ENCODE peak calls at places on chromosomes 3 and 15, in six cellular contexts. K, C, O, N, T and G are unnamed samples.

GRCh38 chr3:141979050-141979671 is 102.7 kb downstream of the ATP1B3 start:
- DNase-seq in O (no peak), N (no peak), T (peak), C (no peak), K (no peak), G (no peak)

GRCh38 chr3:196162679-196163078 is 48.5 kb downstream of the ZDHHC19 start:
- DNase-seq in C (no peak), K (no peak), N (no peak), O (no peak), T (no peak), G (peak)

GRCh38 chr3:175431396-175431795 is 572.3 kb downstream of the NAALADL2 start:
- DNase-seq in O (peak), C (no peak), T (no peak), N (no peak), K (no peak), G (no peak)

GRCh38 chr3:72065872-72066641 is 281.1 kb upstream of the PROK2 start:
- DNase-seq in K (no peak), N (no peak), C (no peak), T (no peak), O (no peak), G (no peak)

GRCh38 chr15:90482124-90483011 is 47.4 kb upstream of the CRTC3 start:
- DNase-seq in K (no peak), N (no peak), T (peak), C (no peak), O (peak), G (peak)

GRCh38 chr3:4826237-4827100 is 152.8 kb upstream of the BHLHE40 start:
- DNase-seq in K (peak), O (peak), C (no peak), T (peak), N (no peak), G (peak)

GRCh38 chr3:50333744-50334328 is 5.8 kb upstream of the TUSC2 start:
- DNase-seq in K (peak), O (no peak), N (no peak), C (no peak), T (peak), G (no peak)

GRCh38 chr15:76380249-76380648 is 43.7 kb downstream of the ISL2 start:
- DNase-seq in T (peak), C (no peak), K (no peak), N (no peak), O (no peak), G (no peak)

GRCh38 chr3:58952128-58952917 is 97.5 kb downstream of the CFAP20DC start:
- DNase-seq in K (no peak), T (no peak), C (peak), N (no peak), O (no peak), G (no peak)

GRCh38 chr3:124498891-124499290 is 231.4 kb upstream of the UMPS start:
- DNase-seq in T (no peak), C (no peak), K (no peak), N (no peak), O (no peak), G (no peak)

GRCh38 chr3:130709671-130710070 is 37.0 kb downstream of the PIK3R4 start:
- DNase-seq in C (no peak), K (no peak), O (no peak), T (no peak), N (no peak), G (no peak)

GRCh38 chr3:133301731-133302130 is 98.1 kb upstream of the BFSP2 start:
- DNase-seq in C (no peak), N (no peak), O (no peak), K (no peak), T (peak), G (no peak)

GRCh38 chr15:90160781-90161727 is 40.1 kb upstream of the SEMA4B start:
- DNase-seq in T (no peak), K (no peak), C (no peak), O (peak), N (no peak), G (peak)

GRCh38 chr3:192550356-192550755 is 177.0 kb downstream of the FGF12 start:
- DNase-seq in C (no peak), T (no peak), K (no peak), O (no peak), N (no peak), G (no peak)

GRCh38 chr3:124607163-124607562 is 123.1 kb upstream of the UMPS start:
- DNase-seq in C (no peak), T (peak), N (no peak), K (no peak), O (no peak), G (no peak)

GRCh38 chr3:13015286-13016082 is 57.7 kb downstream of the IQSEC1 start:
- DNase-seq in O (no peak), T (no peak), K (no peak), C (peak), N (peak), G (no peak)

GRCh38 chr3:122415762-122416654 is at the start of gene WDR5B:
- DNase-seq in T (peak), O (peak), N (peak), K (peak), C (peak), G (peak)

GRCh38 chr3:32435911-32436815 is 44.5 kb downstream of the CMTM7 start:
- DNase-seq in C (no peak), N (no peak), O (peak), T (no peak), K (no peak), G (no peak)

GRCh38 chr3:69105320-69105719 is 17.1 kb downstream of the LMOD3 start:
- DNase-seq in C (no peak), O (no peak), N (no peak), K (no peak), T (no peak), G (no peak)

GRCh38 chr15:41331281-41331680 is 1.1 kb downstream of the OIP5 start:
- DNase-seq in T (no peak), C (no peak), K (no peak), O (no peak), N (no peak), G (no peak)

GRCh38 chr15:101194246-101195138 is 57.4 kb downstream of the CHSY1 start:
- DNase-seq in N (no peak), T (no peak), C (no peak), O (no peak), K (no peak), G (no peak)
- H3K4me3 ChIP-seq in N (no peak), T (no peak), C (no peak), O (no peak), K (no peak), G (no peak)

DNA sequence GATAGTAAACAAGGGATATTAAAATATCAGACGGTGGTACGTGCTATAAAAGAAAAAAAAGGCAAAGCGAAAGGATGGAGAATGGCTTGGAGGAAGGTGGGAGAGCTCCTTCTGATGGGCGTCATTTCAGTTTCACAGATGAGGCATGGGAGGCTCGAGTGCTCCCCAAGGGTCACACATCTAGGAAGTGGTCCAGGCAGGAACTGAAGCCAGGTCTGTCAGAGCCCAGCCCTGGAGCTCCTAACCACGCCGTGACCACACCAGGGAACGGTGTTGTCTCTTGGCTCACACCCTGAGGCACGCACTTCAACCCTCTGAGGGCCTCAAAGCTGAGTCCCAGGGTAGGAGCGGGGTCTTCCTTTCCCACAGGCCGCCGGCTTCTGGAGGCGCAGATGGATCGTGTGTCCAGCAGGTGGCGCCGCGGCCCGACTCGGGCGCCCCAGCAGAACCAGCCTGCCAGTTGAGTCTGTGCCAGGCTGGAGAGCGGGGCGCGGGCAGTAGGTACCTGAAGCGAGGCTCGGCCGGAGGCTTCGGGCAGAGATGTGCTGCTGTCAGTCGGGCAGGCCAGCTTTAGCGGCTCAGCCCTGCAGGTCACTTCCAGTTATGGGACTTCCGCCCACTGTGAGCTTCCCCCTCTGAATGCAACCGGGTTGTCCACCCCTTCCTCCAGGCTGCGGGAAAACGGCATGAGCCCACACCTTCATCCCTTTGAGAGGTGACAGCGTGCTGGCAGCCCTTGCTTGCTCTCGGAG is 68.1 kb downstream of the SLC6A1 start:
- DNase-seq in N (peak), C (peak), T (peak), K (peak), O (peak), G (peak)
- H3K4me3 ChIP-seq in N (no peak), C (no peak), T (no peak), K (peak), O (no peak), G (no peak)

GRCh38 chr3:146256851-146257486 is 6.1 kb upstream of the PLSCR4 start:
- DNase-seq in K (no peak), T (no peak), C (no peak), N (no peak), O (no peak), G (no peak)
- H3K4me3 ChIP-seq in K (no peak), T (no peak), C (no peak), N (no peak), O (no peak), G (no peak)

GRCh38 chr15:74514039-74514438 is 27.0 kb upstream of the ARID3B start:
- DNase-seq in O (no peak), C (no peak), T (no peak), K (no peak), N (no peak), G (no peak)
- H3K4me3 ChIP-seq in O (no peak), C (no peak), T (no peak), K (no peak), N (no peak), G (no peak)